ENCODE peak calls at places on chromosome 2, in five cellular contexts. B is fibroblast of mammary gland, O is WTC11, G is progenitor cell of endocrine pancreas, V is HCT116. U is an unnamed sample.

GRCh38 chr2:227623225-227623624 is 5.9 kb downstream of the SCYGR4 start:
- DNase-seq in B (peak; percentile 54), O (no peak), G (no peak), V (no peak), U (no peak)

GRCh38 chr2:97997774-97998392 is 2.1 kb upstream of the TMEM131 start:
- DNase-seq in B (no peak), O (no peak), G (no peak), V (no peak), U (no peak)

GRCh38 chr2:29452036-29452435 is 336.8 kb downstream of the CLIP4 start:
- DNase-seq in B (no peak), O (no peak), G (no peak), V (no peak), U (no peak)

GRCh38 chr2:201644001-201644400 is 698 bp upstream of the TMEM237 start:
- DNase-seq in B (peak; percentile 51), O (no peak), G (no peak), V (no peak), U (no peak)

GRCh38 chr2:138201326-138201725 is 237.1 kb downstream of the HNMT start:
- DNase-seq in B (peak; percentile 29), O (no peak), G (no peak), V (no peak), U (no peak)

GRCh38 chr2:236715511-236715961 is 145.9 kb downstream of the ACKR3 start:
- DNase-seq in B (no peak), O (no peak), G (no peak), V (no peak), U (no peak)

GRCh38 chr2:23434721-23435121 is 49.7 kb downstream of the KLHL29 start:
- DNase-seq in B (no peak), O (no peak), G (no peak), V (no peak), U (no peak)

GRCh38 chr2:170965446-170966225 is 36.6 kb downstream of the GORASP2 start:
- DNase-seq in B (peak; percentile 51), O (no peak), G (no peak), V (no peak), U (no peak)

GRCh38 chr2:210481601-210482124 is 5.1 kb upstream of the LANCL1 start:
- DNase-seq in B (no peak), O (peak; percentile 10), G (no peak), V (no peak), U (no peak)

GRCh38 chr2:164903214-164903613 is 52.1 kb downstream of the SLC38A11 start:
- DNase-seq in B (peak; percentile 62), O (no peak), G (no peak), V (no peak), U (no peak)

GRCh38 chr2:176455865-176456291 is 186.6 kb downstream of the MTX2 start:
- DNase-seq in B (peak; percentile 99), O (peak; percentile 24), G (no peak), V (no peak), U (no peak)

GRCh38 chr2:84643991-84644390 is 127.7 kb downstream of the DNAH6 start:
- DNase-seq in B (no peak), O (no peak), G (no peak), V (no peak), U (no peak)

GRCh38 chr2:239649309-239649708 is 248.5 kb upstream of the HDAC4 start:
- DNase-seq in B (no peak), O (no peak), G (no peak), V (no peak), U (no peak)

GRCh38 chr2:163247151-163247872 is 408.7 kb upstream of the KCNH7 start:
- DNase-seq in B (no peak), O (no peak), G (no peak), V (no peak), U (no peak)

GRCh38 chr2:183740241-183740640 is 616.0 kb downstream of the NUP35 start:
- DNase-seq in B (no peak), O (no peak), G (no peak), V (no peak), U (no peak)

GRCh38 chr2:160635488-160635887 is 141.9 kb upstream of the RBMS1 start:
- DNase-seq in B (peak; percentile 81), O (no peak), G (no peak), V (no peak), U (no peak)

GRCh38 chr2:96329416-96329815 is 4.3 kb downstream of the ITPRIPL1 start:
- DNase-seq in B (peak; percentile 89), O (no peak), G (no peak), V (no peak), U (no peak)

GRCh38 chr2:23404426-23404825 is 19.4 kb downstream of the KLHL29 start:
- DNase-seq in B (peak; percentile 77), O (no peak), G (no peak), V (no peak), U (no peak)

GRCh38 chr2:148907085-148907785 is 32.2 kb downstream of the KIF5C start:
- DNase-seq in B (no peak), O (no peak), G (no peak), V (no peak), U (no peak)

GRCh38 chr2:207765541-207765940 is 4.2 kb downstream of the FZD5 start:
- DNase-seq in B (no peak), O (no peak), G (no peak), V (no peak), U (no peak)

GRCh38 chr2:16633632-16634430 is 31.8 kb downstream of the CYRIA start:
- DNase-seq in B (peak; percentile 70), O (no peak), G (no peak), V (no peak), U (no peak)

GRCh38 chr2:79729532-79729931 is 216.7 kb downstream of the CTNNA2 start:
- DNase-seq in B (no peak), O (no peak), G (no peak), V (no peak), U (no peak)

GRCh38 chr2:143960177-143960576 is 559.7 kb downstream of the ZEB2 start:
- DNase-seq in B (peak; percentile 80), O (no peak), G (no peak), V (no peak), U (no peak)

GRCh38 chr2:96737831-96738230 is 2.0 kb downstream of the LMAN2L start:
- DNase-seq in B (no peak), O (no peak), G (no peak), V (no peak), U (no peak)

GRCh38 chr2:1910562-1911256 is 166.4 kb upstream of the PXDN start:
- DNase-seq in B (peak; percentile 1), O (no peak), G (no peak), V (no peak), U (no peak)

GRCh38 chr2:100185516-100185915 is 43.1 kb upstream of the AFF3 start:
- DNase-seq in B (no peak), O (no peak), G (no peak), V (no peak), U (no peak)

GRCh38 chr2:74835831-74836674 is 2.1 kb downstream of the HK2 start:
- DNase-seq in B (peak; percentile 58), O (no peak), G (no peak), V (peak; percentile 51), U (no peak)

GRCh38 chr2:55052087-55053061 is 2.1 kb upstream of the RTN4 start:
- DNase-seq in B (no peak), O (no peak), G (no peak), V (no peak), U (no peak)

DNA sequence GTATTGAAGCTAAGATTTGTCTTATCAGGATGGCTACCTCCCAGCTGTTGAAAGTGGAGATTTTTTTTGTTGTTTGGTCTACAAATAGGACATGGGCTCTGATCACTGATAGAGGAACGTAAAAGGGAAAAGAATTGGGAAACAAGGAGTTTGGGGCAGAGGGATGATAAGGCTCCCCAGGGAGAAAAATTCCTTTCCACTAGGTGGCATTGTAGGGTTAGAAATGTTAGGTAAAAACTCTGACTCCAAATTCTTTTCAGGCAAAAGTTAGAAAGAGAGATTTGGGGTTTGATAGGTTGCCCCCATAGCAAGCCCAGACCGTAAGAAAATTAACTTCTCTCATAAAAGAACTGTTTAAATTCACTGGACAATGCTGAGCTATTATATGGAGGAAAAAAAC is 19.8 kb downstream of the CMPK2 start:
- DNase-seq in B (no peak), O (no peak), G (no peak), V (no peak), U (no peak)
- TF ChIP-seq CTCF in B (peak; percentile 8), O (no peak), G (no peak), V (peak; percentile 44), U (no peak)

GRCh38 chr2:10777111-10777841 is 35.3 kb downstream of the PDIA6 start:
- DNase-seq in B (no peak), O (no peak), G (no peak), V (no peak), U (no peak)
- TF ChIP-seq CTCF in B (no peak), O (no peak), G (no peak), V (no peak), U (no peak)

GRCh38 chr2:232320038-232320790 is 58.3 kb upstream of the ALPP start:
- DNase-seq in B (no peak), O (no peak), G (no peak), V (no peak), U (no peak)

GRCh38 chr2:232323328-232323650 is 55.3 kb upstream of the ALPP start:
- DNase-seq in B (no peak), O (no peak), G (no peak), V (no peak), U (no peak)

GRCh38 chr2:232322560-232323327 is 55.8 kb upstream of the ALPP start:
- DNase-seq in B (no peak), O (no peak), G (no peak), V (no peak), U (no peak)

GRCh38 chr2:232321156-232321816 is 57.3 kb upstream of the ALPP start:
- DNase-seq in B (no peak), O (peak; percentile 70), G (no peak), V (no peak), U (peak; percentile 15)

GRCh38 chr2:232321817-232322559 is 56.6 kb upstream of the ALPP start:
- DNase-seq in B (no peak), O (no peak), G (no peak), V (no peak), U (no peak)
- TF ChIP-seq CTCF in B (no peak), O (no peak), G (no peak), V (no peak), U (no peak)

GRCh38 chr2:70932631-70933230 is 3.0 kb upstream of the ATP6V1B1 start:
- DNase-seq in B (no peak), O (no peak), G (no peak), V (no peak), U (no peak)

GRCh38 chr2:70930371-70931329 is 5.0 kb upstream of the ATP6V1B1 start:
- DNase-seq in B (no peak), O (no peak), G (no peak), V (no peak), U (no peak)

GRCh38 chr2:70928366-70928765 is 7.3 kb upstream of the ATP6V1B1 start:
- DNase-seq in B (no peak), O (no peak), G (no peak), V (no peak), U (no peak)

GRCh38 chr2:70934981-70935380 is 719 bp upstream of the ATP6V1B1 start:
- DNase-seq in B (no peak), O (no peak), G (peak; percentile 2), V (no peak), U (no peak)

DNA sequence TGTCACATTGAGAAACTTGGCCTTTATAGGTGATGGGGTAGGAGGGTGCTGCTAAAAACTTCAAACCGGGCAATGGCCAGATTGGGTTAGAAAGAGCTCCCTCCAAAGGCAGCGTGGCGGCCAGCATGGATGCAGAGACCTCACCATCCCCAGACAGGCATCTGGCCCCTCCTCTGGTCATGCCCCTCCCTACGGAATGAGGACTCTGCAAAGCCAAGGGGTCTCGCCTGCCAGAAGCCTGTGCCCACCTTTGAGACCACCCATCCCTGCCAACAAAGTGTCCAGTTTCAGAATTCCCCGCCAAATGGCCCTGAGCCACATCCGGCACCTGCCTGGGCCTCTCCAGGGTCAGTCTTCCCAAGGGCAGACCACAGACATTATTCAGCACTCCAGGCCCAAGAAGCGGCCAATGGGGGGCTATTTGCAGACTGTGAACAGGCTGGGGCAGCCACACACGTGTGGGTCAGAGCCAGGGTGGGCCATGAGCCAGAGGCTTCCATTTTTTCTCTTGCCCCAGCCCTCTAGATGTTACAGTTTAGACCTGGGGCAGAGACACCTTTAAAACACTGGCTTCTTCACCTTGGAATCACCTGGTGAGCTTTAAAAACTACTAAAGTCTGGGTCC is 4.2 kb upstream of the ATP6V1B1 start:
- DNase-seq in B (no peak), O (no peak), G (no peak), V (no peak), U (no peak)
- TF ChIP-seq CTCF in B (no peak), O (no peak), G (no peak), V (no peak), U (no peak)

U was measured in natural killer cell.